ENCODE peak calls at places on chromosomes 2 and 18, in seven cellular contexts. Q, U, N, J, E, G and V are unnamed samples.

GRCh38 chr2:219221956-219222518 is 3.3 kb upstream of the ABCB6 start:
- DNase-seq in Q (no peak), U (no peak), N (no peak), J (no peak), E (no peak), G (no peak), V (no peak)

GRCh38 chr2:39421354-39421753 is 15.7 kb downstream of the MAP4K3 start:
- DNase-seq in Q (no peak), U (no peak), N (no peak), J (no peak), E (no peak), G (no peak), V (no peak)

GRCh38 chr2:101942846-101943245 is 48.9 kb upstream of the IL1R2 start:
- DNase-seq in Q (no peak), U (no peak), N (no peak), J (no peak), E (no peak), G (no peak), V (no peak)

GRCh38 chr2:233449921-233450853 is 95.9 kb downstream of the DGKD start:
- DNase-seq in Q (peak; percentile 37), U (no peak), N (no peak), J (no peak), E (no peak), G (no peak), V (peak; percentile 8)

GRCh38 chr2:88545118-88545517 is 82.1 kb downstream of the EIF2AK3 start:
- DNase-seq in Q (no peak), U (peak; percentile 85), N (no peak), J (no peak), E (no peak), G (no peak), V (no peak)

GRCh38 chr2:172173307-172173706 is 70.6 kb upstream of the DLX2 start:
- DNase-seq in Q (no peak), U (peak; percentile 61), N (no peak), J (no peak), E (no peak), G (no peak), V (no peak)

GRCh38 chr2:6113796-6114195 is 421.6 kb downstream of the SOX11 start:
- DNase-seq in Q (no peak), U (no peak), N (no peak), J (no peak), E (no peak), G (no peak), V (no peak)

GRCh38 chr2:157732596-157732995 is 103.9 kb upstream of the ACVR1C start:
- DNase-seq in Q (no peak), U (no peak), N (no peak), J (no peak), E (no peak), G (no peak), V (no peak)

GRCh38 chr18:55488473-55488872 is 99.5 kb downstream of the TCF4 start:
- DNase-seq in Q (no peak), U (peak; percentile 93), N (no peak), J (no peak), E (no peak), G (no peak), V (no peak)

GRCh38 chr18:2108581-2108980 is 462.7 kb downstream of the METTL4 start:
- DNase-seq in Q (no peak), U (no peak), N (no peak), J (no peak), E (no peak), G (no peak), V (no peak)

GRCh38 chr2:3780477-3781402 is 77.4 kb downstream of the DCDC2C start:
- DNase-seq in Q (peak; percentile 65), U (peak; percentile 76), N (no peak), J (no peak), E (peak; percentile 49), G (no peak), V (peak; percentile 49)

GRCh38 chr18:54280206-54280550 is 10.9 kb downstream of the POLI start:
- DNase-seq in Q (no peak), U (peak; percentile 61), N (no peak), J (no peak), E (no peak), G (no peak), V (no peak)

GRCh38 chr2:105802587-105802986 is 57.9 kb downstream of the NCK2 start:
- DNase-seq in Q (no peak), U (no peak), N (no peak), J (peak; percentile 84), E (no peak), G (no peak), V (no peak)

GRCh38 chr18:48452863-48453323 is 43.7 kb upstream of the ZBTB7C start:
- DNase-seq in Q (no peak), U (no peak), N (no peak), J (no peak), E (no peak), G (no peak), V (no peak)

GRCh38 chr2:237165405-237166276 is 80.0 kb downstream of the COPS8 start:
- DNase-seq in Q (no peak), U (peak; percentile 75), N (no peak), J (no peak), E (no peak), G (no peak), V (peak; percentile 3)

GRCh38 chr2:147989809-147990403 is 30.6 kb downstream of the ORC4 start:
- DNase-seq in Q (no peak), U (peak; percentile 78), N (no peak), J (peak; percentile 30), E (no peak), G (no peak), V (peak; percentile 33)

GRCh38 chr2:101706819-101707177 is 9.3 kb downstream of the MAP4K4 start:
- DNase-seq in Q (no peak), U (no peak), N (no peak), J (no peak), E (no peak), G (no peak), V (no peak)

GRCh38 chr2:43268066-43268971 is 41.9 kb upstream of the ZFP36L2 start:
- DNase-seq in Q (no peak), U (no peak), N (no peak), J (no peak), E (no peak), G (no peak), V (no peak)
- H3K27ac ChIP-seq in Q (peak overlapping the region; percentile 73), U (no peak overlapping the region), N (peak overlapping the region; percentile 88), J (no peak overlapping the region), E (peak overlapping the region; percentile 71), G (peak overlapping the region; percentile 92), V (peak overlapping the region; percentile 61)

DNA sequence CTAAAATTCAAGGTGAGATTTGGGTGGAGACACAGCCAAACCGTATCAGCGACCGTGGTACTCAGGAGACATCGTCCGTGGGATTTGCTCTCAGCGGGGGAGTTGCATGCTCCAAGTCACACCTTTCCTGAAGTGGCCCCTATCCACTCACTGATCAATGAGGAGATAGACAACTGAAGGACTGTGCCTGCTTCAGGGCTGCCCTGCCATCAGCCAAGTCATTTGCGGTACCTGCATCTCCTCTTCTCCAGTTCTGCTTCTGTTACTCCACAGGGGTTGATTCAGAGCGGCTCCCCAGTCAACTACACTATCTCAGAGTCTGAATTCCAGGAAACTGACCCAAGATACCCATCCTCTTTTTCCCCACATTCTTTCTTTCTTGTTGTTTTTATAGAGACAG is 184.1 kb downstream of the MREG start:
- DNase-seq in Q (no peak), U (no peak), N (no peak), J (no peak), E (no peak), G (no peak), V (no peak)
- H3K4me1 ChIP-seq in Q (peaks cover 31% of the 10 kb centered on the region), U (peaks cover 6% of the 10 kb centered on the region), N (no peaks in the 10 kb centered on the region), J (no peaks in the 10 kb centered on the region), E (peaks cover 10% of the 10 kb centered on the region), G (peaks cover 4% of the 10 kb centered on the region), V (peaks cover 10% of the 10 kb centered on the region)

GRCh38 chr2:719191-719590 is 42.0 kb upstream of the TMEM18 start:
- DNase-seq in Q (no peak), U (no peak), N (no peak), J (no peak), E (no peak), G (no peak), V (no peak)

GRCh38 chr2:715038-715437 is 37.8 kb upstream of the TMEM18 start:
- DNase-seq in Q (no peak), U (no peak), N (no peak), J (no peak), E (no peak), G (no peak), V (no peak)

GRCh38 chr2:719734-720133 is 42.5 kb upstream of the TMEM18 start:
- DNase-seq in Q (no peak), U (no peak), N (no peak), J (no peak), E (no peak), G (no peak), V (no peak)

GRCh38 chr2:714005-714741 is 37.0 kb upstream of the TMEM18 start:
- DNase-seq in Q (no peak), U (peak; percentile 83), N (no peak), J (no peak), E (peak; percentile 59), G (no peak), V (peak; percentile 59)

DNA sequence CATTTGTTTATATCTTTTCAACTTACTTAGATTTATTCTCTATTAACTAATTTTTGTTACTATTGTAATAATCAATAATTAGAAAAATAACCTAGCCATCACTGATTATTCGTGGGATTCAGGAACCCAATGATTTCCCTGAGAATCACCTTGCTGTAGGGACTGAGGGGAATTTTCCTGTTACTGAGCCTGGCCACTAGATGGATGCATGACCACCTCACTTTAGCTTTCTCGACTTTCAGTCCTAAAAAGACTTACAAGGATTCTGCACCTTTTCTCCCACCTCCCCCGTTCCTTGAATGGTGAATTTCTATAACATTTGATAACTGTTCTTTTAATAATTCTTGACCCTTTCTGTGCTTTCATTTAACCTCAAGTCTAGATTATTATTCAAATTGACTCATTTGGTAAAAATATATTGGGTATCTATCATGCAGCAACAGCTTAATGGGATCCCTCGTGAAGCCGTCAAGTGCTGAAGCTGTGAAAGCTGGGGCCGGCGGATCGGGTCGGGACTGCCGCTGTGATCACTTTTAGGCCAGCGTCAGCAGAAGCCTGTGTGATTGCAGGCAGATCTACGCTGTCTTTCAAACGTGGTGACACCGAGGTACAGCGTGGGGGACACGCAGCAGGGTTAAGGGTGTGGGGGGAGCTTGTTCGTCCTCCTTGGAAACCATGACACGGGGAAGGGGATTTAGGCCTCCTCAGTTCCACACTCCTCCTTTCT is 38.8 kb upstream of the TMEM18 start:
- DNase-seq in Q (no peak), U (peak; percentile 85), N (no peak), J (no peak), E (no peak), G (no peak), V (no peak)
- TF ChIP-seq CTCF in Q (peak; percentile 25), U (peak; percentile 85), N (peak; percentile 52), J (no peak), E (no peak), G (no peak), V (peak; percentile 8)

GRCh38 chr2:74548285-74548918 is 5.3 kb downstream of the LOXL3 start:
- DNase-seq in Q (no peak), U (peak; percentile 51), N (no peak), J (no peak), E (no peak), G (no peak), V (no peak)

GRCh38 chr2:74540291-74540690 is 10.6 kb downstream of the HTRA2 start:
- DNase-seq in Q (no peak), U (no peak), N (no peak), J (no peak), E (no peak), G (no peak), V (peak; percentile 48)

GRCh38 chr2:74542978-74543377 is 10.8 kb downstream of the LOXL3 start:
- DNase-seq in Q (no peak), U (no peak), N (no peak), J (no peak), E (no peak), G (no peak), V (no peak)

GRCh38 chr2:74546004-74546403 is 7.7 kb downstream of the LOXL3 start:
- DNase-seq in Q (no peak), U (no peak), N (no peak), J (no peak), E (no peak), G (no peak), V (no peak)

GRCh38 chr2:74544634-74545033 is 9.1 kb downstream of the LOXL3 start:
- DNase-seq in Q (no peak), U (no peak), N (no peak), J (no peak), E (no peak), G (no peak), V (no peak)
- H3K27ac ChIP-seq in Q (no peak overlapping the region), U (no peak overlapping the region), N (no peak overlapping the region), J (no peak overlapping the region), E (no peak overlapping the region), G (no peak overlapping the region), V (no peak overlapping the region)